ENCODE peak calls at places on chromosomes 5 and 9, in nine cellular contexts. M, A, K, Y, F, H, X, P and I are unnamed samples.

GRCh38 chr5:59666709-59667108 is 226.8 kb downstream of the PDE4D start:
- DNase-seq in X (no peak), H (no peak), M (no peak), F (no peak), A (no peak), P (no peak), K (no peak), Y (no peak), I (no peak)

GRCh38 chr9:116282598-116282997 is 129.0 kb downstream of the PAPPA start:
- DNase-seq in X (no peak), K (no peak), P (no peak), H (peak), M (no peak), A (no peak), F (no peak), Y (no peak), I (no peak)

GRCh38 chr5:118918232-118918631 is 70.1 kb downstream of the DTWD2 start:
- DNase-seq in X (no peak), F (no peak), K (no peak), M (no peak), A (no peak), Y (no peak), P (no peak), H (no peak), I (no peak)

GRCh38 chr9:113996531-113997001 is 81.5 kb downstream of the AMBP start:
- DNase-seq in H (no peak), F (no peak), X (no peak), A (no peak), Y (no peak), M (no peak), P (no peak), K (no peak), I (no peak)

GRCh38 chr5:116573279-116573616 is 1.4 kb downstream of the SEMA6A start:
- DNase-seq in F (no peak), P (no peak), A (no peak), X (no peak), H (peak), M (no peak), K (no peak), Y (peak), I (no peak)

GRCh38 chr9:131436386-131436785 is 42.5 kb downstream of the PRRC2B start:
- DNase-seq in F (no peak), H (no peak), P (no peak), K (no peak), Y (no peak), X (no peak), M (no peak), A (no peak), I (no peak)

GRCh38 chr9:34338664-34339063 is 9.3 kb downstream of the NUDT2 start:
- DNase-seq in F (no peak), K (no peak), M (no peak), A (no peak), Y (no peak), P (no peak), X (no peak), H (no peak), I (no peak)

GRCh38 chr5:151023651-151024050 is 3.3 kb downstream of the GPX3 start:
- DNase-seq in P (no peak), M (no peak), A (no peak), F (peak), Y (no peak), K (peak), H (no peak), X (no peak), I (no peak)

GRCh38 chr5:8550921-8551320 is 682.0 kb downstream of the MTRR start:
- DNase-seq in H (no peak), M (no peak), X (no peak), F (no peak), K (no peak), Y (no peak), A (no peak), P (no peak), I (no peak)

GRCh38 chr5:66247176-66247960 is 103.3 kb downstream of the SREK1 start:
- DNase-seq in H (no peak), Y (no peak), F (peak), M (no peak), A (no peak), K (no peak), X (no peak), P (no peak), I (no peak)